ENCODE peak calls at places on chromosome 1, in five cellular contexts. I is trophoblast cell; G is activated naive CD8-positive, alpha-beta T cell treated with anti-CD3 and anti-CD28 coated beads for 36 hours; J is stimulated activated CD4-positive, alpha-beta T cell treated with anti-CD3 and anti-CD28 coated beads, Interleukin-4, amount 100 ng/mL, for 1 hour; Z is foreskin melanocyte. N is an unnamed sample.

GRCh38 chr1:169610858-169611257 is 19.1 kb downstream of the SELP start:
- DNase-seq in I (no peak), G (no peak), J (no peak), Z (no peak), N (no peak)

GRCh38 chr1:58805716-58806571 is 22.1 kb upstream of the JUN start:
- DNase-seq in I (no peak), G (no peak), J (no peak), Z (no peak), N (no peak)

GRCh38 chr1:84353665-84354064 is 44.6 kb upstream of the DNASE2B start:
- DNase-seq in I (no peak), G (no peak), J (no peak), Z (no peak), N (no peak)

GRCh38 chr1:37482004-37482785 is 7.8 kb downstream of the ZC3H12A start:
- DNase-seq in I (no peak), G (no peak), J (no peak), Z (no peak), N (no peak)

GRCh38 chr1:113459279-113459678 is 69.0 kb downstream of the MAGI3 start:
- DNase-seq in I (no peak), G (no peak), J (no peak), Z (no peak), N (no peak)

GRCh38 chr1:77415585-77415984 is 133.8 kb downstream of the AK5 start:
- DNase-seq in I (no peak), G (no peak), J (no peak), Z (no peak), N (no peak)

GRCh38 chr1:183097438-183098051 is 74.3 kb downstream of the LAMC1 start:
- DNase-seq in I (peak), G (no peak), J (no peak), Z (peak), N (no peak)

GRCh38 chr1:33030575-33030974 is 6.1 kb downstream of the AK2 start:
- DNase-seq in I (no peak), G (no peak), J (no peak), Z (no peak), N (no peak)

GRCh38 chr1:54310439-54311328 is 95.5 kb downstream of the SSBP3 start:
- DNase-seq in I (no peak), G (peak), J (peak), Z (peak), N (no peak)

GRCh38 chr1:109263234-109263596 is 13.9 kb downstream of the CELSR2 start:
- DNase-seq in I (no peak), G (no peak), J (no peak), Z (no peak), N (no peak)